ENCODE peak calls at places on chromosomes 13 and 19, in nine cellular contexts. E, K, J, F, H, X, N, Y and S are unnamed samples.

GRCh38 chr13:54424344-54424743 is 1395.7 kb downstream of the OLFM4 start:
- DNase-seq in X (no peak), H (no peak), E (no peak), F (no peak), N (no peak), J (no peak), K (no peak), Y (no peak), S (no peak)

GRCh38 chr19:13774217-13775191 is at the start of gene C19orf53:
- DNase-seq in E (peak; percentile 85), J (peak; percentile 66), K (peak; percentile 91), H (peak; percentile 94), F (peak; percentile 88), N (peak; percentile 67), Y (peak; percentile 89), X (peak; percentile 100), S (peak; percentile 86)

GRCh38 chr13:43316997-43317396 is 293.6 kb downstream of the DNAJC15 start:
- DNase-seq in Y (no peak), J (no peak), F (no peak), N (no peak), E (peak; percentile 39), K (no peak), H (no peak), X (peak; percentile 44), S (no peak)

GRCh38 chr19:16589917-16590316 is 17.7 kb upstream of the SLC35E1 start:
- DNase-seq in H (no peak), X (peak; percentile 25), E (no peak), J (no peak), Y (no peak), N (no peak), K (no peak), F (no peak), S (no peak)

GRCh38 chr19:11528551-11529341 is at the start of gene ECSIT:
- DNase-seq in H (peak; percentile 99), F (peak; percentile 98), N (peak; percentile 98), K (peak; percentile 96), X (peak; percentile 100), Y (peak; percentile 98), E (peak; percentile 96), J (peak; percentile 98), S (peak; percentile 91)

GRCh38 chr19:40219721-40220276 is 1.6 kb upstream of the TTC9B start:
- DNase-seq in F (no peak), N (peak; percentile 95), H (no peak), E (no peak), J (no peak), K (no peak), X (peak; percentile 60), Y (peak; percentile 79), S (no peak)

GRCh38 chr13:37403776-37404497 is 194.6 kb downstream of the POSTN start:
- DNase-seq in Y (no peak), E (peak; percentile 97), H (no peak), N (no peak), J (no peak), X (no peak), K (no peak), F (no peak), S (no peak)

GRCh38 chr13:82878536-82878935 is 1003.7 kb downstream of the SLITRK1 start:
- DNase-seq in H (no peak), E (peak; percentile 11), X (peak; percentile 33), F (no peak), N (no peak), Y (no peak), K (no peak), J (no peak), S (no peak)

GRCh38 chr19:11769995-11770394 is 3.2 kb downstream of the ZNF441 start:
- DNase-seq in K (no peak), X (peak; percentile 42), N (no peak), H (no peak), E (no peak), J (no peak), F (no peak), Y (no peak), S (no peak)

GRCh38 chr19:35509861-35510625 is 3.4 kb downstream of the DMKN start:
- DNase-seq in N (peak; percentile 64), Y (peak; percentile 70), F (peak; percentile 77), X (peak; percentile 78), J (no peak), H (peak; percentile 84), K (peak; percentile 83), E (no peak), S (peak; percentile 57)

GRCh38 chr19:50921391-50922315 is 10.5 kb upstream of the KLK4 start:
- DNase-seq in Y (no peak), K (no peak), N (no peak), F (no peak), J (no peak), E (no peak), X (peak; percentile 60), H (no peak), S (no peak)

GRCh38 chr19:28426902-28427232 is 786.1 kb downstream of the UQCRFS1 start:
- DNase-seq in F (no peak), E (no peak), K (no peak), H (no peak), J (no peak), N (no peak), Y (peak; percentile 62), X (no peak), S (no peak)

GRCh38 chr13:37187110-37187509 is 81.6 kb upstream of the CSNK1A1L start:
- DNase-seq in J (no peak), F (no peak), Y (no peak), E (peak; percentile 79), X (no peak), K (no peak), H (no peak), N (no peak), S (no peak)

GRCh38 chr19:2500861-2501260 is 24.9 kb downstream of the GADD45B start:
- DNase-seq in N (no peak), F (no peak), J (no peak), E (no peak), Y (no peak), K (no peak), X (no peak), H (no peak), S (no peak)

GRCh38 chr13:28401303-28402056 is 93.4 kb downstream of the FLT1 start:
- DNase-seq in H (no peak), E (no peak), Y (no peak), N (no peak), F (no peak), J (no peak), X (peak; percentile 12), K (no peak), S (no peak)

GRCh38 chr19:19820774-19821315 is 705 bp downstream of the ZNF506 start:
- DNase-seq in Y (no peak), X (no peak), H (no peak), K (peak; percentile 19), F (no peak), J (no peak), E (no peak), N (no peak), S (no peak)